ENCODE peak calls at places on chromosomes 13 and 19, in four cellular contexts. A is SK-N-SH, T is HCT116, L is A549. W is an unnamed sample.

GRCh38 chr13:81171065-81171647 is 830.2 kb upstream of the SPRY2 start:
- DNase-seq in A (peak), T (peak), L (no peak), W (no peak)

GRCh38 chr19:21638776-21639175 is 128.6 kb downstream of the ZNF100 start:
- DNase-seq in A (no peak), T (no peak), L (no peak), W (no peak)

GRCh38 chr19:32206065-32206464 is 139.3 kb upstream of the ZNF507 start:
- DNase-seq in A (no peak), T (no peak), L (no peak), W (no peak)

GRCh38 chr19:9159891-9160290 is 18.9 kb upstream of the OR7D2 start:
- DNase-seq in A (no peak), T (no peak), L (no peak), W (no peak)

GRCh38 chr19:34555447-34555846 is 73.9 kb downstream of the WTIP start:
- DNase-seq in A (no peak), T (peak), L (peak), W (no peak)

GRCh38 chr19:1615156-1615765 is 10.0 kb upstream of the UQCR11 start:
- DNase-seq in A (no peak), T (no peak), L (no peak), W (no peak)

GRCh38 chr19:28021316-28022185 is 1191.4 kb downstream of the UQCRFS1 start:
- DNase-seq in A (no peak), T (no peak), L (no peak), W (no peak)

GRCh38 chr19:42487025-42487797 is 41.1 kb downstream of the CEACAM1 start:
- DNase-seq in A (no peak), T (no peak), L (no peak), W (no peak)

GRCh38 chr13:106318941-106319411 is 216.5 kb downstream of the EFNB2 start:
- DNase-seq in A (no peak), T (peak), L (peak), W (peak)

GRCh38 chr19:35134601-35135091 is at the start of gene LGI4:
- DNase-seq in A (no peak), T (no peak), L (no peak), W (no peak)

GRCh38 chr19:8335343-8336071 is 7.6 kb downstream of the KANK3 start:
- DNase-seq in A (peak), T (no peak), L (peak), W (no peak)

GRCh38 chr19:28130066-28130511 is 1082.9 kb downstream of the UQCRFS1 start:
- DNase-seq in A (no peak), T (no peak), L (no peak), W (no peak)

GRCh38 chr13:65829241-65830008 is 1400.7 kb downstream of the PCDH9 start:
- DNase-seq in A (no peak), T (no peak), L (no peak), W (no peak)

GRCh38 chr13:97030705-97031452 is 36.6 kb upstream of the OXGR1 start:
- DNase-seq in A (peak), T (peak), L (peak), W (peak)

GRCh38 chr19:29715695-29716581 is 877 bp upstream of the C19orf12 start:
- DNase-seq in A (no peak), T (no peak), L (no peak), W (no peak)
- TF ChIP-seq RAD21 in A (no peak), T (no peak), L (no peak), W (no peak)

DNA sequence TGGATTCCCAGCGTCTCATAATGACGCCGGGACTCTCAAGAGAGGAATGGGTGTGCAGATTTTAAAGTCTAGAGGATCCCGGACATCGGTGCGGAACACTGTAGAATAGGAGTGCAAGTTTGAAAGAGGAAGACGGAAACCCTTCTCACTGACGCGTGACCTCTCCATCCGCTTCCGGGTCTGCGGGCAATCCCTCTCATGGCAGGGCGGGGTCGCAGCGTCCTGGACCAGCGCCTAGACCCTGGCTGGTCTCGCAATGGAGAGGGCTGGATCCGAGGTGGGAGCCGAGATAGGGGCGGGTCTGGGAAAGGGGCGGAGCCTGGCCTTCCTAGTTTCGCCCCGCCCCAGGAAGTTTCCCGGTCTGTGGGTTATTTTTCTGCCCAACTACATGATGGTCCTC is 4.6 kb upstream of the ZNF845 start:
- DNase-seq in A (peak), T (no peak), L (no peak), W (peak)
- TF ChIP-seq RAD21 in A (no peak), T (no peak), L (no peak), W (no peak)

DNA sequence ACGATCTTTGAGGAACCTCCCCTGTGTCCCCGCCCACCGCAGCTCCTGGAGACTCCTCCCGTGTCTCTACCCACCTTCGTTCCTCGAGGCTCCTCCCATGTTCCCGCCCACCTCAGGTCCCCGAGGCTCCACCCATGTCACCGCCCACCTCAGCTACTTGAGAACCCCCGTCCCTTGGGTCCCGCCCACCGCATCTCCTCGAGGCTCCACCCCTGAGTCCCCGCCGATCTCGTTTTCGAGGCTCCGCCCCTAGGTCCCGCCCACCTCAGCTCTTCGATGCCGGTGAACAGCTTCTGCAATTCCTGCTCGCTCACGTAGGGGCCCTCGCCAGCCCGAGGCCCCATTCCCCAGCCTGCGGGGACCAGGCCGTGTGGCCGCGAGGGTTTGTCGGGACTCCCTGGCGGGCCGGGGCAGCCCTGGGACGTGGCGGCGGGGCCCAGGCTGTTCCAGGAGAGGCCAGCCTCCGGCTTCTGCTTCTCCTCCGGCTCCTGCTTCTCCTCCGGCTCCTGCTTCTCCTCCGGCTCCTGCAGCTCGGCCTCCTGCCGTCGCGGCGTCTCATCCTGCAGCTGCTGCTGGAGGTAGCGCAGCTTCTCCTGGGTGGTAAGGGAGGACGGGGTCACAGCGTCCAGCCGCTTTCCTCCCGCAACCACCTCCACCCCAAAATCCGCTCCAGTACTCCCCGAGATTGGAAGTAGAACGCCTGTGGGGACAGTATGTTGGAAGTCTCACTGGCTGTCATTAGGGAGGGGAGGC is 16.7 kb downstream of the TSKS start:
- DNase-seq in A (peak), T (peak), L (peak), W (no peak)
- TF ChIP-seq RAD21 in A (no peak), T (no peak), L (no peak), W (no peak)

GRCh38 chr13:91238036-91238435 is 109.5 kb upstream of the MIR17HG start:
- DNase-seq in A (no peak), T (no peak), L (no peak), W (no peak)
- TF ChIP-seq RAD21 in A (no peak), T (no peak), L (no peak), W (no peak)

GRCh38 chr13:90416519-90416918 is 931.0 kb upstream of the MIR17HG start:
- DNase-seq in A (no peak), T (no peak), L (no peak), W (peak)

GRCh38 chr13:90415902-90416301 is 931.6 kb upstream of the MIR17HG start:
- DNase-seq in A (no peak), T (no peak), L (no peak), W (no peak)

GRCh38 chr13:90413548-90413947 is 933.9 kb upstream of the MIR17HG start:
- DNase-seq in A (no peak), T (no peak), L (no peak), W (no peak)

GRCh38 chr13:90414691-90415596 is 932.5 kb upstream of the MIR17HG start:
- DNase-seq in A (no peak), T (peak), L (peak), W (peak)

GRCh38 chr13:90416938-90417337 is 930.5 kb upstream of the MIR17HG start:
- DNase-seq in A (no peak), T (no peak), L (no peak), W (no peak)
- TF ChIP-seq RAD21 in A (no peak), T (no peak), L (no peak), W (no peak)

GRCh38 chr13:30373727-30374126 is 48.6 kb upstream of the UBE2L5 start:
- DNase-seq in A (no peak), T (no peak), L (no peak), W (no peak)
- TF ChIP-seq RAD21 in A (no peak), T (no peak), L (no peak), W (no peak)

GRCh38 chr13:111954681-111955411 is 112.1 kb upstream of the SOX1 start:
- DNase-seq in A (no peak), T (peak), L (no peak), W (no peak)
- TF ChIP-seq RAD21 in A (no peak), T (no peak), L (no peak), W (no peak)

GRCh38 chr19:19137556-19138109 is 645 bp downstream of the TMEM161A start:
- DNase-seq in A (peak), T (no peak), L (no peak), W (no peak)

GRCh38 chr19:19134687-19135158 is 3.6 kb downstream of the TMEM161A start:
- DNase-seq in A (peak), T (no peak), L (no peak), W (no peak)

GRCh38 chr19:19132912-19133311 is 5.4 kb downstream of the TMEM161A start:
- DNase-seq in A (no peak), T (no peak), L (no peak), W (no peak)

GRCh38 chr19:19131989-19132388 is 6.3 kb downstream of the TMEM161A start:
- DNase-seq in A (no peak), T (no peak), L (no peak), W (no peak)

DNA sequence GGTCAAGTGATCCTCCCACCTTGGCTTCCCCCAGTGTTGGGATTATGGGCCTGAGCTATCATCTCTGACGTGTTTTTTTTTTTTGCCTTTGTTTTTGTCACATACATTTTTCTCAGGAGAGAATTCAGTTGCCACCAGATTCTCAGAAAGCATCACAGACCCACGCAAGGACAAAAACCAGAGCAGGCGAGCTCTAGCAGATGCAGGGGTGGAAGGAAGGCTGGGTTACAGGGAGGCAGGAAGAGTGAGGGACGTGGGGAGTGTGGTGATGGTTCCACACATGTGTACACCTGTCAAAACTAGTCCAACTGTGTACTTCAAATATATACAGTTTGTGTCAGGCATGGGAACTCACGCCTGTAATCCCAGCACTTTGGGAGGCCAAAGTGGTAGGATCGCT is 4.3 kb downstream of the TMEM161A start:
- DNase-seq in A (no peak), T (no peak), L (no peak), W (no peak)
- TF ChIP-seq RAD21 in A (no peak), T (no peak), L (no peak), W (no peak)